ENCODE peak calls at places on chromosomes 6 and 20, in four cellular contexts. L is heart left ventricle, Z is lung, B is lower lobe of right lung. U is an unnamed sample.

GRCh38 chr6:90605749-90606344 is 19.0 kb upstream of the MAP3K7 start:
- DNase-seq in L (no peak), B (no peak), Z (no peak), U (no peak)

GRCh38 chr6:141484726-141485125 is 648.0 kb upstream of the GJE1 start:
- DNase-seq in L (no peak), Z (no peak), B (no peak), U (no peak)

GRCh38 chr6:27312146-27312949 is at the start of gene POM121L2:
- DNase-seq in B (peak; percentile 69), L (peak; percentile 28), Z (peak; percentile 65), U (no peak)

GRCh38 chr6:39754493-39755115 is 29.4 kb upstream of the KIF6 start:
- DNase-seq in B (no peak), Z (no peak), L (no peak), U (no peak)

GRCh38 chr20:62918830-62919229 is 7.5 kb downstream of the DIDO1 start:
- DNase-seq in Z (no peak), L (no peak), B (peak; percentile 29), U (peak; percentile 48)

GRCh38 chr6:34301408-34301807 is 52.6 kb upstream of the SMIM29 start:
- DNase-seq in B (no peak), Z (peak; percentile 31), L (peak; percentile 89), U (no peak)

GRCh38 chr20:30598460-30599230 is 658.8 kb upstream of the DEFB115 start:
- DNase-seq in B (no peak), Z (no peak), L (no peak), U (peak; percentile 75)

GRCh38 chr20:51447097-51447764 is 95.3 kb downstream of the NFATC2 start:
- DNase-seq in Z (peak; percentile 63), B (no peak), L (peak; percentile 61), U (peak; percentile 99)

GRCh38 chr6:144931172-144932035 is 646.3 kb downstream of the UTRN start:
- DNase-seq in Z (no peak), L (no peak), B (no peak), U (no peak)

GRCh38 chr20:57442888-57443239 is 51.7 kb downstream of the RBM38 start:
- DNase-seq in L (no peak), Z (no peak), B (no peak), U (peak; percentile 82)

GRCh38 chr20:50663095-50663821 is 28.1 kb downstream of the RIPOR3 start:
- DNase-seq in L (peak; percentile 35), B (no peak), Z (peak; percentile 51), U (no peak)

GRCh38 chr20:48777005-48777404 is 50.8 kb downstream of the PREX1 start:
- DNase-seq in L (no peak), B (no peak), Z (no peak), U (no peak)

GRCh38 chr6:99254616-99255550 is 94.6 kb downstream of the FAXC start:
- DNase-seq in L (no peak), Z (no peak), B (no peak), U (no peak)

GRCh38 chr20:59145247-59145925 is 18.2 kb upstream of the ZNF831 start:
- DNase-seq in Z (no peak), L (no peak), B (no peak), U (peak; percentile 45)

GRCh38 chr6:133983099-133983939 is 30.3 kb downstream of the TBPL1 start:
- DNase-seq in Z (peak; percentile 78), L (no peak), B (peak; percentile 71), U (no peak)

GRCh38 chr6:40962241-40962640 is 76.8 kb downstream of the UNC5CL start:
- DNase-seq in L (no peak), Z (no peak), B (no peak), U (peak; percentile 78)

GRCh38 chr6:170296746-170297576 is 6.1 kb upstream of the DLL1 start:
- DNase-seq in L (no peak), Z (no peak), B (no peak), U (no peak)

GRCh38 chr6:170294813-170295518 is 4.1 kb upstream of the DLL1 start:
- DNase-seq in B (no peak), Z (no peak), L (no peak), U (no peak)

GRCh38 chr6:170293881-170294755 is 3.2 kb upstream of the DLL1 start:
- DNase-seq in Z (no peak), L (no peak), B (no peak), U (no peak)

GRCh38 chr6:170296423-170296745 is 5.5 kb upstream of the DLL1 start:
- DNase-seq in L (no peak), B (no peak), Z (no peak), U (no peak)

GRCh38 chr6:170295519-170296422 is 4.9 kb upstream of the DLL1 start:
- DNase-seq in B (peak; percentile 55), L (peak; percentile 45), Z (no peak), U (no peak)
- H3K4me1 ChIP-seq in B (peaks cover 51% of the 10 kb centered on the region), L (peaks cover 32% of the 10 kb centered on the region), Z (no peaks in the 10 kb centered on the region), U (no peaks in the 10 kb centered on the region)

DNA sequence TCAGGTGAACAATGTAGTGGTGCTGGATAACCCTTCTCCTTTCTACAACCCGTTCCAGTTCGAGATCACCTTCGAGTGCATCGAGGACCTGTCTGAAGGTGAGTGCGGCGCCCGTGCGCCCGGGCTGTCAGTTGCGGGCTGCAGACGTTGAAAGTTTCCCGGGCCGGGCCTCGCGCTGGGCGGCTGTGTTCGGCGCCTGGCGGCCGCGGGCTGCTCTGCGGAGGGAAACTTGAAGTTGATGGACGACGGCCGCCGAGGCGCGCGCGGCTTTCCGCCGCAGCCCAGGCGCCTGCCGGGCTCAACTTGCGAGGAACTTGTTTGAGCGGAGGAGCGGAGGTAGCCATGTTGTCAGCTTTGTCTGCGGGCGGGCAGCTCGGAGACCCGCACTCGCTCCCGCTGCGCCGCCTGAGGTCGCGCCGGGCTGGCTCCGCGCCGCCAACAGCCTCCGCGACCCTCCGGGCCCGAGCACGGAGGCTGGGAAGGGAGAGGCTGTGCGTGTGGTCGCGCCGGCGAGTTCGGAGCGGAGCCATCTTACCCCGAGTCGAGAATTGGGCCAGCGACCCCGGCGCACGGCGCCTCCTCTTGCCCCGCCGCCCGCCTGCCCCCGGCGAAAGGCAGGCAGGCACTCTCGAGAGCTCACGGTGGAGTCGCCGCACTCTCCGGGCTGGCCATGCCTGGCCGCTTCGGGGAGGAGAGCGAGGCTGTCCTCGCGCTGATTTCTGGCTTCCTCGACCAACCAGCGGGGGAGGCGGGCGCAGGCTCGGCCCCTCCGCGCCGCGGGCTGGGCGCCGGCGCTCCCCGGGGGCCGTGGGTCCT is 681 bp downstream of the ASF1A start:
- DNase-seq in Z (peak; percentile 70), L (peak; percentile 79), B (peak; percentile 76), U (no peak)
- TF ChIP-seq CTCF in Z (no peak), L (no peak), B (no peak), U (no peak)

DNA sequence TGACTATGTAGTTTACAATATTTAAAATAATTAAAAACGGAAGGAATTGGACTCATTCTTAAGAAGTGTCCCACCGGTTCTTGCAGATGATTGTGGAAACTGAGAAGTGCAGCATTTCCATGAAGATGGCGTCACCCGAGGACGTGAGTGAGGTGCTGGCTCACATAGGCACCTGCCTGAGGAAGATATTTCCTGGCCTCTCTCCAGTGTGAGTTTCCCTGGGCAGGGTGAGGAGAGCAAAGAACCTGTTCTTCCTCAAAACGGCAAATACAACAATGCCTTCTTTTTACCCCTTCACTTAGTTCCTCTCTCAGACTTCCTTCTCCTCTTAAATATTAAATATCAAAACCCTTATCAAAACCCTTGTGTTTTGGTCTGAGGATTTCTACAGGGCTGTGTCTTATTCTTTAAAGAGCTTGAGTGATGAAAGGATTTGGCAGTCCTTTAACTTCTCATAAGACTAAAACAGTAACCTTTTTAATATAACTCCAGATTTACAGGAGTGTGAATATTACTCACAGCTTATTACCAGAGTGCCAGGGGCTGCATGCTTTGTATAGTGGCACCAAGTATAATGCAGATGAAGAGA is 156.3 kb downstream of the CARMIL1 start:
- DNase-seq in B (no peak), L (no peak), Z (no peak), U (no peak)
- H3K27me3 ChIP-seq in B (no peaks in the 10 kb centered on the region), L (no peaks in the 10 kb centered on the region), Z (no peaks in the 10 kb centered on the region), U (no peaks in the 10 kb centered on the region)

GRCh38 chr20:18571009-18571408 is 3.8 kb downstream of the SMIM26 start:
- DNase-seq in B (no peak), Z (no peak), L (no peak), U (no peak)

GRCh38 chr20:18571578-18571977 is 4.3 kb downstream of the SMIM26 start:
- DNase-seq in L (no peak), Z (no peak), B (no peak), U (no peak)

GRCh38 chr20:18566892-18567738 is at the start of gene SMIM26:
- DNase-seq in L (peak; percentile 96), B (peak; percentile 96), Z (peak; percentile 95), U (peak; percentile 92)

DNA sequence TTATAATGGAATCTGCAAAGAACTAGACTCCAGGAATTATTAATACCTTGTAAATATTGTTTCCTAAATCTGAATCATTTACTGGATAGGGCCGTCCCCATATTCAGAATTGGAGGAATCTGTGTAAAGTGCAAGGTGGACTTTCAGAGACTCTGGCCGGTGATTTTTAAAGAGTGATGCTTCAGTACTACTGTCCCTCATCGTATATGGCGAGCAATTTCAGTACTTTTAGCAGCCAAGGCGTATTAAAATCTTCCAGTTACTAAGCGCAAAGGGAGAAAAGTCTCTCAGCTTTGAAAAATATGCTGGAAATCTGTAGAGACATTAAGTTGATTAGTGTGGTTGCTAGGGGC is 483 bp downstream of the SMIM26 start:
- DNase-seq in B (no peak), Z (no peak), L (no peak), U (no peak)
- H3K4me1 ChIP-seq in B (peaks cover 15% of the 10 kb centered on the region), Z (peaks cover 9% of the 10 kb centered on the region), L (peaks cover 5% of the 10 kb centered on the region), U (peaks cover 6% of the 10 kb centered on the region)

GRCh38 chr6:167501831-167502385 is 177.0 kb downstream of the TTLL2 start:
- DNase-seq in L (no peak), B (no peak), Z (no peak), U (no peak)

GRCh38 chr6:167505199-167505598 is 180.3 kb downstream of the TTLL2 start:
- DNase-seq in Z (no peak), B (no peak), L (no peak), U (no peak)

GRCh38 chr6:167500961-167501360 is 176.1 kb downstream of the TTLL2 start:
- DNase-seq in Z (no peak), L (no peak), B (no peak), U (no peak)

GRCh38 chr6:167504412-167504961 is 179.6 kb downstream of the TTLL2 start:
- DNase-seq in B (no peak), L (no peak), Z (no peak), U (no peak)

GRCh38 chr6:167502471-167502870 is 177.6 kb downstream of the TTLL2 start:
- DNase-seq in L (no peak), B (no peak), Z (no peak), U (no peak)
- TF ChIP-seq CTCF in L (no peak), B (no peak), Z (no peak), U (no peak)

DNA sequence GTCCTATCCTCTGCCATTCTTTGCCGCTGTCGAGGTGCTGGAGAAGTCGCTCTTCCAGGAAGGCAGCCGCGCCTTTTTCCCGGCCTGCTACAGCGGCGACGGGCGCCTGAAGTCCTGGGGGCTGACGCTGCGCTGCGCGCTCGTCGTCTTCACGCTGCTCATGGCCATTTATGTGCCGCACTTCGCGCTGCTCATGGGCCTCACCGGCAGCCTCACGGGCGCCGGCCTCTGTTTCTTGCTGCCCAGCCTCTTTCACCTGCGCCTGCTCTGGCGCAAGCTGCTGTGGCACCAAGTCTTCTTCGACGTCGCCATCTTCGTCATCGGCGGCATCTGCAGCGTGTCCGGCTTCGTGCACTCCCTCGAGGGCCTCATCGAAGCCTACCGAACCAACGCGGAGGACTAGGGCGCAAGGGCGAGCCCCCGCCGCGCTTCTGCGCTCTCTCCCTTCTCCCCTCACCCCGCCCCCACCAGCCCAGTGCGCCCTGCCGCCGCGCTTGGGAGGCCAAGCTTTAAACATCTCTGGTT is 4.0 kb downstream of the SLC32A1 start:
- DNase-seq in Z (no peak), L (no peak), B (no peak), U (no peak)
- H3K27me3 ChIP-seq in Z (peaks cover 28% of the 10 kb centered on the region), L (peaks cover 97% of the 10 kb centered on the region), B (peaks cover 100% of the 10 kb centered on the region), U (peaks cover 100% of the 10 kb centered on the region)